ENCODE peak calls at places on chromosomes 4 and X, in four cellular contexts. C is stomach, W is H1, P is GM23338. N is an unnamed sample.
A peak's percentile ranks its signal among the peaks of the same experiment; 100 is the strongest.

GRCh38 chr4:153244969-153245368 is 40.7 kb downstream of the TRIM2 start:
- DNase-seq in P (no peak), W (no peak), C (peak; percentile 44), N (no peak)

GRCh38 chrX:4670606-4671005 is 957.2 kb upstream of the PRKX start:
- DNase-seq in C (peak; percentile 35), P (no peak), W (no peak), N (no peak)

GRCh38 chrX:15056044-15056443 is 182.8 kb downstream of the MOSPD2 start:
- DNase-seq in W (no peak), C (no peak), P (no peak), N (no peak)

GRCh38 chr4:112770111-112770510 is 133.2 kb downstream of the LARP7 start:
- DNase-seq in C (no peak), W (no peak), P (peak; percentile 19), N (no peak)

GRCh38 chr4:160537681-160538080 is 1434.8 kb downstream of the RAPGEF2 start:
- DNase-seq in P (no peak), W (no peak), C (no peak), N (no peak)

GRCh38 chrX:115940888-115941332 is 229.6 kb upstream of the AGTR2 start:
- DNase-seq in P (peak; percentile 80), W (peak; percentile 62), C (peak; percentile 88), N (no peak)

GRCh38 chr4:183746305-183747229 is 87.5 kb downstream of the TRAPPC11 start:
- DNase-seq in W (no peak), C (no peak), P (no peak), N (no peak)

GRCh38 chr4:84967292-84967651 is 782 bp upstream of the WDFY3 start:
- DNase-seq in W (no peak), P (no peak), C (no peak), N (no peak)

GRCh38 chr4:186676531-186677158 is 47.0 kb downstream of the FAT1 start:
- DNase-seq in P (peak; percentile 57), W (no peak), C (no peak), N (no peak)

GRCh38 chr4:143389543-143390195 is 53.0 kb downstream of the GAB1 start:
- DNase-seq in P (no peak), W (no peak), C (no peak), N (no peak)

GRCh38 chr4:183287309-183287659 is 32.8 kb downstream of the CLDN22 start:
- DNase-seq in C (no peak), P (no peak), W (no peak), N (no peak)

GRCh38 chr4:89681219-89681618 is 155.7 kb downstream of the SNCA start:
- DNase-seq in W (peak; percentile 70), P (peak; percentile 78), C (no peak), N (no peak)
- TF ChIP-seq POLR2AphosphoS5 in W (peak; percentile 93), P (peak; percentile 91), C (no peak), N (no peak)

GRCh38 chrX:48958635-48959094 is 1.3 kb upstream of the OTUD5 start:
- DNase-seq in P (peak; percentile 10), W (peak; percentile 48), C (peak; percentile 32), N (no peak)
- H3K4me1 ChIP-seq in P (no peaks in the 10 kb centered on the region), W (no peaks in the 10 kb centered on the region), C (peaks cover 46% of the 10 kb centered on the region), N (peaks cover 26% of the 10 kb centered on the region)

GRCh38 chr4:56182356-56182755 is 204.9 kb downstream of the AASDH start:
- DNase-seq in P (no peak), W (no peak), C (no peak), N (no peak)
- H3K27me3 ChIP-seq in P (no peaks in the 10 kb centered on the region), W (no peaks in the 10 kb centered on the region), C (no peaks in the 10 kb centered on the region), N (no peaks in the 10 kb centered on the region)

DNA sequence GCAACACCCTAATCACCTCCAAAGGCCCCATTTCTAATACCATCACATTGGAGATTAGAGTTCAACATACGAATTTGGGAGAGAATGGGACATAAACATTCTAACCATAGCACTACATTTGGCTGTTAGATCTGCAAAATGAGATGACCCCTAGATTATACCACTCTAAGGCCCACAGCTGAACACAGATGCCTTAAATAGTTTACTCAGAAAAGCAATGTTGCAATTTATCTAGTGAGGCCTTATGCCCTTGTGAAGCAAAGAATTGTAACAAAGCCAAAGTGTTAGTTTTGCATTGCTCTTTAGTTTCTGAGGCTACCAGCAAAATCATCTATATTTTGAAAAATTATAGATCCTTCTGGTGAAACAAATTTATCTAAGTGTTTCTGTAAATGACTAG is 31.6 kb upstream of the ARHGEF6 start:
- DNase-seq in C (no peak), P (no peak), W (no peak), N (no peak)
- TF ChIP-seq POLR2AphosphoS5 in C (no peak), P (no peak), W (no peak), N (no peak)

GRCh38 chr4:133149364-133149695 is 236 bp downstream of the PCDH10 start:
- DNase-seq in P (no peak), W (no peak), C (no peak), N (no peak)

GRCh38 chr4:133148690-133149363 is at the start of gene PCDH10:
- DNase-seq in P (peak; percentile 96), C (peak; percentile 65), W (peak; percentile 99), N (peak; percentile 94)

GRCh38 chr4:133146574-133147198 is 2.4 kb upstream of the PCDH10 start:
- DNase-seq in W (peak; percentile 86), P (peak; percentile 87), C (no peak), N (no peak)

GRCh38 chr4:133147365-133147821 is 1.7 kb upstream of the PCDH10 start:
- DNase-seq in C (no peak), P (peak; percentile 12), W (peak; percentile 47), N (no peak)

GRCh38 chr4:133147922-133148689 is 988 bp upstream of the PCDH10 start:
- DNase-seq in C (no peak), P (peak; percentile 64), W (peak; percentile 59), N (no peak)
- H3K4me1 ChIP-seq in C (peaks cover 72% of the 10 kb centered on the region), P (peaks cover 38% of the 10 kb centered on the region), W (peaks cover 17% of the 10 kb centered on the region), N (peaks cover 60% of the 10 kb centered on the region)

DNA sequence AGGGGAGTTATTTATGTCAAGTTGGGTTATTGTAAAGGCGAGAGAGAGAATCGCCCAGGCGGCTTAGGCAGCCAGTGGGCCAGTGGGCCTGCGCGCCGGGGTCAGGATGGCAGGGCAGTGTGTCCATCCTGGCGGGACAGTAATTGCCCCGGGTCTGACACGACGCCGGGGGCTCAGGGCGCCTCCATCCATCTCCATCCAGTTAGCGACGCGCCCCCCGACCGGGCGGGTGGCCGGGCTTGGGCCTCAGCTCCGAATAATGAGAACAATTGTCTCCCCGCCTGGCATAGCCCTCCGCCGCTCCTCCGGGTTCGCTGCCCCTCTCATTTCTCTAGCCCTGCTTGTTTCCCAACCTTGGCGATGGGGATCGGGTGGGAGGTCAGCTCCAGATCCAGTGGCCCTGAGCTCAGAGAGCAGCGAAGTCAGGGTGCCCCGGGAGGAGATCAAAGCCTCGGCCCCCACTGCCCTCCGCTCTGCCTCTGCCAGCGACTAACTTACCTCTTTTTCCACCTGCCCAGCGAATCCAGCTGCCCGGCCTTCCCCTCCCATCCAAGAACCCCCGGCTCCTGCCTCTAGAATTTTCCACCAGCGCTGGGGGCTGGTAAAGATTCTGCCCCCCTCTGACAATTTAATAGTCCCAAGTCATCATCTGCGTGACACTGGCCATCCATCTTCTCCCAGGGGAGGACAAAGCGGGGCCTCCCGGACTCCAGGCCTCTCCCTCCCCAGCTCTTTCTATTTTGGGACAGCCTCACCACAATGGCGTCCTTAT is 56.9 kb upstream of the TMEM33 start:
- DNase-seq in P (peak; percentile 51), W (peak; percentile 72), C (no peak), N (no peak)
- H3K27me3 ChIP-seq in P (peaks cover 100% of the 10 kb centered on the region), W (peaks cover 99% of the 10 kb centered on the region), C (peaks cover 87% of the 10 kb centered on the region), N (peaks cover 15% of the 10 kb centered on the region)

GRCh38 chr4:119040261-119040660 is 95.4 kb upstream of the MYOZ2 start:
- DNase-seq in C (no peak), W (no peak), P (no peak), N (no peak)

GRCh38 chr4:119041951-119042560 is 93.6 kb upstream of the MYOZ2 start:
- DNase-seq in W (no peak), P (peak; percentile 89), C (peak; percentile 60), N (no peak)

GRCh38 chr4:119039779-119040178 is 95.9 kb upstream of the MYOZ2 start:
- DNase-seq in W (no peak), C (no peak), P (peak; percentile 79), N (no peak)

GRCh38 chr4:119039160-119039559 is 96.5 kb upstream of the MYOZ2 start:
- DNase-seq in P (no peak), W (no peak), C (no peak), N (no peak)

DNA sequence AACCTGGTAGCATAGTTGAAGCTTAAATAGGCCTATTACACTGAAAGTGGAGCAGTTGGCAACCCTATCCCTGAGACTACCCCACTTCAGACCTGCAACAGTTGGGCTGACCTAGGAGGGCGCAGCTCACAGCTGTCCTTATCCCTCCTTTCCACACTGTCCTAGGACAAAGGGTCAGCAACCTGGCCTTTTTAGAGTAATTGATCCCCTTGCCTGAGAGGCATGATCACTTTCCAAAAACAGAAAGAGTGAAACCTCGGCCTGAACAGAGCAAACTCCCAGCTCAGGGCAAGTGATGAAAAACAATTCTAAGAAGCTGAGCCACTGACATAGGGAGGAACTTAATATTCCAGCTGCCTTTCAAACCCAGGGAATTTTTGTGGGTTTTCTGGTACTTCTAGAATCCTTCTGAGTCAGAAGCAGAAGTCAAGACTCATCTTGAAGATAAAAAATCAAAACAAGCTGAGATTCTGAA is 94.9 kb upstream of the MYOZ2 start:
- DNase-seq in P (peak; percentile 62), C (no peak), W (no peak), N (no peak)
- TF ChIP-seq POLR2AphosphoS5 in P (no peak), C (no peak), W (no peak), N (no peak)

GRCh38 chr4:98517444-98518021 is 140.9 kb downstream of the TSPAN5 start:
- DNase-seq in P (no peak), C (no peak), W (no peak), N (no peak)

GRCh38 chr4:98522062-98522461 is 136.3 kb downstream of the TSPAN5 start:
- DNase-seq in P (no peak), C (no peak), W (no peak), N (no peak)

GRCh38 chr4:98521486-98521885 is 136.9 kb downstream of the TSPAN5 start:
- DNase-seq in C (no peak), P (no peak), W (no peak), N (no peak)

GRCh38 chr4:98518555-98519267 is 139.7 kb downstream of the TSPAN5 start:
- DNase-seq in P (peak; percentile 20), C (no peak), W (no peak), N (no peak)

DNA sequence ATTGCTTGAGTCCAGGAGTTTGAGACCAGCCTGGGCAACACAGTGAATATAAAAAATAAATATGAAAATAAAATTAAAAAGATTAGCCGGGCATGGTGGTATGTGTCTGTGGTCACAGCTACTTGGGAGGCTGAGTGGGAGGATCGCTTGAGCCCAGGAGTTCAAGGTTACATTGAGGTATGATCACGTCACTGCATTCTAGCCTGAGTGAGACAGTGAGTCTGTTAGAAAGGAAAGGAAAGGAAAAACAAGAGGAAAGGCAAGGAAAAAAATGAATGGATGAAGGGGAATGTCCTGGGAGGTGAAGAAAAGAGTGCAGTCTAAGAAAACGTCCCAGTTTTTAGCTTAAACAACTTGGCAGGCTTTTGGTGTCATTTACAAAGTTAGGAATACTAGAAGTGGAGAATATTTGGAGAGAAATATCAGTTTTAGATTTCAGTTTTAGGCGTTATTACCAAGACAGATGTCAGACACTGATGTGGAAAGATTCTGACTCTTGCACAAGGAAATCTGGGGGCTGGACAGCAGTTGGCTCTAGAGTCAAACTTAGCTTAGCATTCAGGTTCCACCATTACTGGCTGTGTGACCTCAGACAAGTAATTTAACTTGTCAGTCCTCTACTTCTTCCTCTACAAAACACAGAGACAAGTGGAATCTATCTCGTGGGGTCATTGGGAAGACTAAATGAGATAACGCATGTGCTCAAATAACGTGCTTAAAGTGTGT is 139.0 kb downstream of the TSPAN5 start:
- DNase-seq in W (no peak), C (no peak), P (no peak), N (no peak)
- H3K4me1 ChIP-seq in W (peaks cover 4% of the 10 kb centered on the region), C (peaks cover 22% of the 10 kb centered on the region), P (peaks cover 26% of the 10 kb centered on the region), N (peaks cover 67% of the 10 kb centered on the region)

GRCh38 chr4:7998447-7998846 is 58.8 kb upstream of the AFAP1 start:
- DNase-seq in P (no peak), C (no peak), W (no peak), N (no peak)
- H3K27me3 ChIP-seq in P (no peaks in the 10 kb centered on the region), C (no peaks in the 10 kb centered on the region), W (no peaks in the 10 kb centered on the region), N (no peaks in the 10 kb centered on the region)